ENCODE peak calls at places on chromosomes 2 and 18, in ten cellular contexts. M, W, Y, A, S, P, F, X, N and O are unnamed samples.

GRCh38 chr2:36357506-36358316 is 2.1 kb downstream of the CRIM1 start:
- DNase-seq in M (peak), W (no peak), Y (peak), A (peak), S (peak), P (peak), F (peak), X (peak), N (peak), O (no peak)

GRCh38 chr2:235092433-235092832 is 140.6 kb downstream of the SH3BP4 start:
- DNase-seq in M (no peak), W (no peak), Y (no peak), A (no peak), S (no peak), P (no peak), F (no peak), X (no peak), N (no peak), O (no peak)

GRCh38 chr18:24631238-24632025 is 171.0 kb downstream of the HRH4 start:
- DNase-seq in M (no peak), W (no peak), Y (no peak), A (no peak), S (no peak), P (no peak), F (no peak), X (no peak), N (no peak), O (no peak)

GRCh38 chr2:121076885-121077549 is 208.0 kb downstream of the TFCP2L1 start:
- DNase-seq in M (no peak), W (peak), Y (peak), A (peak), S (no peak), P (peak), F (peak), X (peak), N (peak), O (no peak)

GRCh38 chr2:226213717-226214116 is 585.9 kb downstream of the IRS1 start:
- DNase-seq in M (no peak), W (no peak), Y (no peak), A (peak), S (peak), P (no peak), F (no peak), X (peak), N (no peak), O (no peak)

GRCh38 chr18:56662902-56663301 is 11.7 kb downstream of the WDR7 start:
- DNase-seq in M (no peak), W (no peak), Y (no peak), A (no peak), S (no peak), P (no peak), F (no peak), X (no peak), N (no peak), O (no peak)

GRCh38 chr2:186543561-186544131 is 46.2 kb upstream of the ITGAV start:
- DNase-seq in M (no peak), W (no peak), Y (no peak), A (peak), S (no peak), P (no peak), F (no peak), X (peak), N (no peak), O (no peak)

GRCh38 chr18:3660719-3661118 is 210.7 kb downstream of the TGIF1 start:
- DNase-seq in M (no peak), W (no peak), Y (no peak), A (no peak), S (no peak), P (no peak), F (no peak), X (no peak), N (no peak), O (no peak)

GRCh38 chr2:113126845-113127645 is at the start of gene IL1RN:
- DNase-seq in M (no peak), W (peak), Y (peak), A (no peak), S (no peak), P (peak), F (no peak), X (no peak), N (no peak), O (no peak)

GRCh38 chr2:96727431-96727830 is 12.4 kb downstream of the LMAN2L start:
- DNase-seq in M (no peak), W (no peak), Y (no peak), A (no peak), S (no peak), P (no peak), F (no peak), X (peak), N (no peak), O (no peak)

GRCh38 chr2:50635824-50636223 is 396.1 kb downstream of the NRXN1 start:
- DNase-seq in M (no peak), W (no peak), Y (no peak), A (no peak), S (no peak), P (no peak), F (no peak), X (no peak), N (no peak), O (no peak)

GRCh38 chr18:63979409-63979908 is 9.6 kb downstream of the SERPINB8 start:
- DNase-seq in M (peak), W (no peak), Y (no peak), A (peak), S (peak), P (no peak), F (no peak), X (peak), N (peak), O (no peak)

GRCh38 chr18:35389095-35389618 is 12.0 kb upstream of the ZNF396 start:
- DNase-seq in M (no peak), W (no peak), Y (no peak), A (peak), S (peak), P (no peak), F (no peak), X (peak), N (no peak), O (no peak)

GRCh38 chr2:103991591-103991990 is 862.3 kb upstream of the POU3F3 start:
- DNase-seq in M (no peak), W (no peak), Y (no peak), A (no peak), S (no peak), P (no peak), F (no peak), X (no peak), N (no peak), O (no peak)

GRCh38 chr2:12091201-12091806 is 344.9 kb downstream of the LPIN1 start:
- DNase-seq in M (no peak), W (no peak), Y (no peak), A (peak), S (peak), P (no peak), F (no peak), X (peak), N (no peak), O (no peak)

GRCh38 chr2:23404426-23404825 is 19.4 kb downstream of the KLHL29 start:
- DNase-seq in M (peak), W (no peak), Y (no peak), A (peak), S (peak), P (no peak), F (peak), X (peak), N (no peak), O (no peak)

GRCh38 chr2:14535156-14535555 is 97.4 kb upstream of the LRATD1 start:
- DNase-seq in M (no peak), W (no peak), Y (no peak), A (no peak), S (no peak), P (no peak), F (no peak), X (no peak), N (no peak), O (no peak)

DNA sequence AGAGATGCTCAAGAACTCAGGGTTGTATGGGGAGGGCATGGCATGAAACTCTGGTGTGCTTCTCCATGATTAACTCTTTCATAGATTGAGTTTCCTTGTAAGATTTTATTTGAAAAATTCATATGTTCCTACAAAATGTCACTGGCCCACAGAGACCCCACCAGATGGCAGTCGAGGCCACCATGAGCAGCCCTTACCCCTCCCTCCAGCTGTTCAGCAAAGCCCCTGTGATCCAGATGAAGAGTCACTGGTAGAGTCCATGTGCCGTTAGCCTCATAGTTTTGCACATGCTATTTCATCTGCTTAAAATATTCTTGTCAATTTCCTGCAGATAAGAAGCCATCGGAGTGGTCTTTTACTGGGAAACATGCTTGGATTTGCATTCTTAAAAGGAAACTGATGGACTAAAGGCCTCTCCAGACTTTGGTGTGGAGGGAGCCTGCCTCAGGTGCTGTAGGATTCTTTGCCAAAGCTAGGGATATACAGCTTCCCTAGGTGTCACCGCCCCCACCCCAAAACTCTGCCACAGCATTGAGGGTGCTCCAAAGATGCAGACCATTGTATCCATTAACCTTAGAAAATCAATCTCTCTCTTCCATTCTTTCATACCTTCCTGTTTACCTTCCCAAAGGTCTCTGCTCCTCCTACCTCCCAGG is 18.8 kb downstream of the ZNF385B start:
- DNase-seq in M (no peak), W (no peak), Y (peak), A (peak), S (no peak), P (peak), F (no peak), X (no peak), N (peak), O (no peak)
- TF ChIP-seq CTCF in M (no peak), W (no peak), Y (peak), A (peak), S (peak), P (peak), F (no peak), X (peak), N (peak), O (peak)

GRCh38 chr2:55620123-55620779 is 2.8 kb upstream of the PPP4R3B start:
- DNase-seq in M (no peak), W (no peak), Y (no peak), A (no peak), S (no peak), P (no peak), F (peak), X (no peak), N (no peak), O (no peak)
- TF ChIP-seq CTCF in M (peak), W (peak), Y (peak), A (peak), S (no peak), P (peak), F (peak), X (peak), N (peak), O (peak)

GRCh38 chr2:229947544-229947943 is 25.2 kb downstream of the FBXO36 start:
- DNase-seq in M (no peak), W (no peak), Y (no peak), A (no peak), S (no peak), P (no peak), F (no peak), X (no peak), N (no peak), O (no peak)

GRCh38 chr2:229945975-229946374 is 23.7 kb downstream of the FBXO36 start:
- DNase-seq in M (no peak), W (no peak), Y (no peak), A (no peak), S (no peak), P (no peak), F (no peak), X (no peak), N (no peak), O (no peak)

GRCh38 chr2:229942671-229943070 is 20.4 kb downstream of the FBXO36 start:
- DNase-seq in M (no peak), W (no peak), Y (no peak), A (no peak), S (no peak), P (no peak), F (no peak), X (no peak), N (no peak), O (no peak)

GRCh38 chr2:229943770-229944449 is 21.6 kb downstream of the FBXO36 start:
- DNase-seq in M (no peak), W (no peak), Y (no peak), A (no peak), S (no peak), P (no peak), F (no peak), X (no peak), N (no peak), O (no peak)

DNA sequence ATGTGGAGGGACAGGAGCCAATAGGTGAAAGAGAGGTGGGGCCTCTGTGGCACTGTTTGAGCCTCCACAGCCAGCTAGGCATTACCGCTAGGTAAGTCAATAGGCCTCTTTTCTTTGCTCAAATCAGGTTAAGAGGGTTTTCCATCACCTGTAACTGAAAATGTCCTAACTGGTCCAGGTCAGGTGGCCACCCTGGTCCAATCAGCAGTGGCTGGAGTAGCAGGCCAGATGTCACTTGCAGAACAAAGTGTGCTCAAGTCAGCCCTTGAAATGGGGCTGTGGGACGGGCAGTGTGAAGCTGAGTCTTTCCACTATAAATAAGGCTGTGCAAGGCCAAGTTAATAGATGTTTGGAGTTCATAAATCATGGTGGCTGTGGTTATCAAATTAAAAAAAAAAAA is 20.9 kb downstream of the FBXO36 start:
- DNase-seq in M (no peak), W (no peak), Y (no peak), A (no peak), S (no peak), P (no peak), F (no peak), X (no peak), N (no peak), O (no peak)
- TF ChIP-seq CTCF in M (no peak), W (no peak), Y (no peak), A (no peak), S (no peak), P (no peak), F (no peak), X (no peak), N (no peak), O (no peak)

DNA sequence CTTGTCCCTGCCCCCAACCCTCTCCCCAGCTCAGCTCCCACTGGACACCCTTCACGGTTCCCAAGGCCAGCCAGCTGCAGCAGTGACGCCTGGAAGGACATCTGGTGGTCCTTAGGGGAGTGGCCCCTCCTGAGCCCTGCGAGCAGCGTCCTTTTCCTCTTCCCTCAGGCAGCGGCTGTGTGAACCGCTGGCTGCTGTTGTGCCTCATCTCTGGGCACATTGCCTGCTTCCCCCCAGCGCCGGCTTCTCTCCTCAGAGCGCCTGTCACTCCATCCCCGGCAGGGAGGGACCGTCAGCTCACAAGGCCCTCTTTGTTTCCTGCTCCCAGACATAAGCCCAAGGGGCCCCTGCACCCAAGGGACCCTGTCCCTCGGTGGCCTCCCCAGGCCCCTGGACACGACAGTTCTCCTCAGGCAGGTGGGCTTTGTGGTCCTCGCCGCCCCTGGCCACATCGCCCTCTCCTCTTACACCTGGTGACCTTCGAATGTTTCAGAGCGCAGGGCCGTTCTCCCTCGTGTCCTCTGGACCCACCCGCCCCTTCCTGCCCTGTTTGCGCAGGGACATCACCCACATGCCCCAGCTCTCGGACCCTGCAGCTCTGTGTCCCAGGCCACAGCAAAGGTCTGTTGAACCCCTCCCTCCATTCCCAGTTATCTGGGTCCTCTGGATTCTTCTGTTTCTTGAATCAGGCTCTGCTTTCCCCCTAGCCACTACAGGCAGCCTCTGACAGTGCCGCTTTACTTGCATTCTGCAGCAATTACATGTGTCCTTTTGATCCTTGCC is 35.8 kb downstream of the ANO7 start:
- DNase-seq in M (no peak), W (no peak), Y (peak), A (peak), S (peak), P (peak), F (peak), X (peak), N (peak), O (peak)
- TF ChIP-seq CTCF in M (no peak), W (no peak), Y (no peak), A (peak), S (no peak), P (no peak), F (no peak), X (no peak), N (no peak), O (peak)

GRCh38 chr18:44900627-44901026 is 219.9 kb downstream of the SETBP1 start:
- DNase-seq in M (no peak), W (no peak), Y (no peak), A (no peak), S (no peak), P (no peak), F (no peak), X (peak), N (no peak), O (no peak)

GRCh38 chr18:44899832-44900231 is 219.1 kb downstream of the SETBP1 start:
- DNase-seq in M (no peak), W (no peak), Y (no peak), A (no peak), S (no peak), P (no peak), F (no peak), X (no peak), N (no peak), O (no peak)

GRCh38 chr18:44903327-44903726 is 222.6 kb downstream of the SETBP1 start:
- DNase-seq in M (no peak), W (no peak), Y (no peak), A (no peak), S (no peak), P (no peak), F (no peak), X (no peak), N (no peak), O (no peak)

GRCh38 chr18:44898536-44898935 is 217.8 kb downstream of the SETBP1 start:
- DNase-seq in M (no peak), W (no peak), Y (no peak), A (no peak), S (no peak), P (no peak), F (no peak), X (no peak), N (no peak), O (no peak)

DNA sequence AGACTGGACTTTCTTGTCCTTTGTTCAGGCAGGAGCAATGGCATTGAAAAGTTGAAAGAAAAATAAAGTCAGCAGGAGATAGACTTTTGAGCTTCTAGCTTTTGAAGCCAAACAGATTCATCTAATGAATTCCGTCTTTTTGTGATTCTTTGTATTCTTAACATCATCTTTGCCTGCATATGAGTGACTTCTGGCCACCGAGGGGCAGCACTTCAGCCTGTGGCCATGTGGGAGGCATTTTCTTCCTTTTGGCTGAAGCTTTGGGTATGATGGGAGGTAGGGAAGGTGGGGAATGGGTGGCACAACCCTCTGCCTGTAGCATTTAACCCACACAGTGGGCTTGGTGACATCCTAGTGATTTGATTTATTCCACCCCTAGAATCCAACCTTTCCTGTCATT is 220.6 kb downstream of the SETBP1 start:
- DNase-seq in M (no peak), W (no peak), Y (no peak), A (no peak), S (no peak), P (no peak), F (no peak), X (no peak), N (no peak), O (no peak)
- TF ChIP-seq CTCF in M (no peak), W (no peak), Y (peak), A (peak), S (no peak), P (no peak), F (no peak), X (no peak), N (no peak), O (peak)

GRCh38 chr2:39121523-39122063 is 742 bp upstream of the SOS1 start:
- DNase-seq in M (no peak), W (no peak), Y (no peak), A (no peak), S (no peak), P (no peak), F (no peak), X (no peak), N (no peak), O (no peak)

GRCh38 chr2:39120771-39121522 is at the start of gene SOS1:
- DNase-seq in M (peak), W (peak), Y (peak), A (peak), S (peak), P (peak), F (peak), X (peak), N (peak), O (peak)

GRCh38 chr2:39118786-39119499 is 1.9 kb downstream of the SOS1 start:
- DNase-seq in M (no peak), W (no peak), Y (no peak), A (peak), S (no peak), P (no peak), F (no peak), X (no peak), N (no peak), O (no peak)

GRCh38 chr2:39120521-39120770 is 405 bp downstream of the SOS1 start:
- DNase-seq in M (no peak), W (no peak), Y (no peak), A (no peak), S (no peak), P (no peak), F (peak), X (no peak), N (no peak), O (no peak)

DNA sequence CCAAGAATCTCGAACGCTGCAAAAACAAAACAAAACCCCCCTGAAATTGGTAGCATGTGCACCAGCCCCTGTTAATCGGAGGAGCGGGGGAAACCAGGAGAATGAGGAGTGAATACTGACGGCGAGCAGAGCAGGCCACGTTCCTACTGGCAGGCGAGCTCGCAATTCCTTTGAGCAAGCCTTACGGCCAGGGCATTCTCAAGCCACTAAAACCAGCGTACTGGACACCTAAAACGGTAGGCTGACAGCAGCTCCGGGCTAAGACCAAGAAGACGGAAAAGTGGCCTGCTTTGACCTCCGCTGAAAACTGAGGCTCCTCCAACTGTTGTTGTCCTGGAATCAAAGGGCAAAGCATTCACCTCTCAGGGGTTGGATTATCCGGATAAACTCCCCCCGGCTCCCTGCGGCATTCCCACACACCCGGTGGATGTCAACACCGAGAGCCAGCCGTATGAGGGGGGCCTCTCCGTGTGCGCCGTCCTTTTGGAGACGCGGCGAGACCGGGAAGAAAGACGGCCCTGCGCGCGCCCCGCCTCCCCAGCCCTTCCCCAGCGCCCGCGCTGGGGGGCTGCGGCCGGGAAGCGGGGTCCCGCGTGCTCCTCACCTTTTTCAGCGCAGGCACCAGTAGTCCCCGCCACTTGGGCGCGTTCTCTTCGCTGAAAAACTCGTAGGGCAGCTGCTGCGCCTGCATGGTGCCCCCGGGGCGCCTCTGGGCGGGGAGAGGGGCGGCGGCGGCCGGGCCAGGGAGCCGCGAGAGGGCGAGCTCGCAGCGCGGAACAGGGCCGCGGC is 925 bp downstream of the SOS1 start:
- DNase-seq in M (peak), W (no peak), Y (peak), A (peak), S (peak), P (peak), F (no peak), X (peak), N (peak), O (no peak)
- TF ChIP-seq CTCF in M (peak), W (peak), Y (peak), A (no peak), S (no peak), P (peak), F (peak), X (no peak), N (no peak), O (peak)